ENCODE peak calls at places on chromosomes 3 and 15, in six cellular contexts. I is breast epithelium, S is iPS DF 6.9, K is H1, F is uterus, Y is cardiac muscle cell. T is an unnamed sample.
A peak's percentile ranks its signal among the peaks of the same experiment; 100 is the strongest.

GRCh38 chr3:174101244-174101643 is 703.7 kb downstream of the NLGN1 start:
- DNase-seq in I (no peak), S (no peak), K (no peak), F (no peak), Y (no peak), T (no peak)

GRCh38 chr3:186849392-186849975 is 7.0 kb downstream of the ADIPOQ start:
- DNase-seq in I (no peak), S (no peak), K (no peak), F (no peak), Y (peak; percentile 59), T (no peak)

GRCh38 chr15:45186771-45187577 is 792 bp downstream of the SHF start:
- DNase-seq in I (no peak), S (no peak), K (no peak), F (no peak), Y (peak; percentile 45), T (no peak)

GRCh38 chr3:150270883-150271577 is 137.1 kb upstream of the TSC22D2 start:
- DNase-seq in I (no peak), S (no peak), K (no peak), F (no peak), Y (no peak), T (no peak)

GRCh38 chr3:38139652-38140051 is 1.2 kb downstream of the MYD88 start:
- DNase-seq in I (no peak), S (no peak), K (no peak), F (no peak), Y (no peak), T (no peak)

GRCh38 chr15:46151786-46152185 is 517.0 kb downstream of the SQOR start:
- DNase-seq in I (no peak), S (no peak), K (no peak), F (no peak), Y (no peak), T (no peak)

GRCh38 chr3:54819926-54820325 is 107.9 kb downstream of the LRTM1 start:
- DNase-seq in I (no peak), S (no peak), K (no peak), F (no peak), Y (no peak), T (no peak)

GRCh38 chr3:194265505-194265892 is 85.6 kb downstream of the CPN2 start:
- DNase-seq in I (peak; percentile 74), S (no peak), K (no peak), F (peak; percentile 89), Y (no peak), T (peak; percentile 96)

GRCh38 chr3:51798561-51798960 is 19.5 kb upstream of the IQCF6 start:
- DNase-seq in I (no peak), S (no peak), K (no peak), F (no peak), Y (peak; percentile 74), T (no peak)

GRCh38 chr3:149464706-149465328 is 9.7 kb upstream of the TM4SF4 start:
- DNase-seq in I (no peak), S (no peak), K (no peak), F (no peak), Y (no peak), T (no peak)

GRCh38 chr3:167372138-167372537 is 8.0 kb downstream of the ZBBX start:
- DNase-seq in I (no peak), S (no peak), K (no peak), F (no peak), Y (peak; percentile 11), T (no peak)

GRCh38 chr3:128153156-128154011 is at the start of gene EEFSEC:
- DNase-seq in I (peak; percentile 79), S (no peak), K (no peak), F (peak; percentile 81), Y (peak; percentile 83), T (peak; percentile 81)

GRCh38 chr3:45654344-45654934 is 34.8 kb upstream of the SACM1L start:
- DNase-seq in I (no peak), S (no peak), K (no peak), F (no peak), Y (no peak), T (no peak)

GRCh38 chr3:159239054-159239453 is 437.2 kb downstream of the MFSD1 start:
- DNase-seq in I (no peak), S (no peak), K (no peak), F (no peak), Y (no peak), T (no peak)

GRCh38 chr3:172334743-172335142 is 113.5 kb downstream of the GHSR start:
- DNase-seq in I (no peak), S (no peak), K (no peak), F (no peak), Y (no peak), T (no peak)

GRCh38 chr15:40444741-40445140 is 4.0 kb downstream of the BAHD1 start:
- DNase-seq in I (no peak), S (no peak), K (no peak), F (no peak), Y (no peak), T (no peak)

DNA sequence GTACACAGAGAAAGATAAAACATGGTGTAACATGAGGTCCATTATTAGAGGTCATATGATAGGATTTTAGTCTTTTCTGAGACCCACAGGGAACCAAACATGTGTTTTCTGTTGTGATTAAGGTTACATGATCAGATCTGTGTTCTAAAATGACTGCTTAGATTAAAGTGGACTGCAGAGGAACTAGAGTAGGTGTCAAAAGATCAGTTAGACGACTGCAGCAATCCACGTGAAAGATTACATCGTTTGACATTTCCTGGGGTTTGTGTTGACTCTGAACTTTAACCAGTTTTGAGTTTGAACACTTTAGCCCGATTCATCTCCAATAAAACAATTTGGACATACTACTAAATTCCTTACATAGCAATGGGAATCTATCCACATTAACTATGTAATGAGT is 5.1 kb downstream of the MIX23 start:
- DNase-seq in I (no peak), S (no peak), K (no peak), F (no peak), Y (no peak), T (no peak)
- H3K4me1 ChIP-seq in I (no peaks in the 10 kb centered on the region), S (no peaks in the 10 kb centered on the region), K (no peaks in the 10 kb centered on the region), F (peaks cover 7% of the 10 kb centered on the region), Y (peaks cover 13% of the 10 kb centered on the region), T (no peaks in the 10 kb centered on the region)

GRCh38 chr3:147572970-147573340 is 163.8 kb downstream of the ZIC1 start:
- DNase-seq in I (no peak), S (no peak), K (no peak), F (no peak), Y (no peak), T (no peak)
- H3K27ac ChIP-seq in I (no peak overlapping the region), S (no peak overlapping the region), K (no peak overlapping the region), F (no peak overlapping the region), Y (no peak overlapping the region), T (no peak overlapping the region)

GRCh38 chr15:74768099-74768770 is 13.6 kb upstream of the CSK start:
- DNase-seq in I (no peak), S (no peak), K (no peak), F (no peak), Y (no peak), T (no peak)

GRCh38 chr15:74769463-74770025 is 12.3 kb upstream of the CSK start:
- DNase-seq in I (no peak), S (no peak), K (no peak), F (no peak), Y (no peak), T (no peak)

GRCh38 chr15:74767167-74768098 is 14.4 kb upstream of the CSK start:
- DNase-seq in I (no peak), S (no peak), K (no peak), F (no peak), Y (no peak), T (no peak)

GRCh38 chr15:74770211-74770892 is 11.5 kb upstream of the CSK start:
- DNase-seq in I (no peak), S (no peak), K (no peak), F (no peak), Y (no peak), T (no peak)

GRCh38 chr15:74768771-74769342 is 13.0 kb upstream of the CSK start:
- DNase-seq in I (peak; percentile 64), S (no peak), K (no peak), F (peak; percentile 55), Y (peak; percentile 79), T (peak; percentile 85)
- H3K4me3 ChIP-seq in I (peak overlapping the region; percentile 3), S (no peak overlapping the region), K (no peak overlapping the region), F (no peak overlapping the region), Y (no peak overlapping the region), T (no peak overlapping the region)

GRCh38 chr15:63246691-63247464 is 30.5 kb upstream of the APH1B start:
- DNase-seq in I (no peak), S (no peak), K (no peak), F (no peak), Y (no peak), T (no peak)
- H3K4me1 ChIP-seq in I (peaks cover 5% of the 10 kb centered on the region), S (no peaks in the 10 kb centered on the region), K (no peaks in the 10 kb centered on the region), F (no peaks in the 10 kb centered on the region), Y (no peaks in the 10 kb centered on the region), T (peaks cover 4% of the 10 kb centered on the region)

GRCh38 chr3:179942560-179943075 is 94.1 kb downstream of the PEX5L start:
- DNase-seq in I (no peak), S (no peak), K (no peak), F (no peak), Y (no peak), T (no peak)
- H3K27ac ChIP-seq in I (no peak overlapping the region), S (no peak overlapping the region), K (no peak overlapping the region), F (no peak overlapping the region), Y (no peak overlapping the region), T (no peak overlapping the region)